ENCODE peak calls at places on chromosomes 7 and 10, in four cellular contexts. L, I, S and B are unnamed samples.

GRCh38 chr7:139133335-139134139 is 24.0 kb upstream of the ZC3HAV1 start:
- DNase-seq in S (peak; percentile 81), I (peak; percentile 71), L (peak; percentile 88), B (peak; percentile 82)

GRCh38 chr7:33632322-33632721 is 273.0 kb upstream of the BMPER start:
- DNase-seq in S (no peak), L (no peak), I (no peak), B (no peak)

GRCh38 chr10:113563306-113564088 is 10.6 kb downstream of the HABP2 start:
- DNase-seq in L (peak; percentile 67), S (peak; percentile 87), I (peak; percentile 58), B (peak; percentile 53)

GRCh38 chr7:50285259-50285658 is 19.3 kb upstream of the IKZF1 start:
- DNase-seq in I (no peak), L (no peak), S (no peak), B (no peak)

GRCh38 chr7:42624471-42624870 is 287.4 kb downstream of the C7orf25 start:
- DNase-seq in L (no peak), I (no peak), S (no peak), B (no peak)

GRCh38 chr10:396107-396506 is 260.9 kb downstream of the ZMYND11 start:
- DNase-seq in I (no peak), S (no peak), L (no peak), B (no peak)

GRCh38 chr10:89207181-89207800 is at the start of gene CH25H:
- DNase-seq in I (peak; percentile 67), S (peak; percentile 36), L (peak; percentile 49), B (peak; percentile 57)

GRCh38 chr10:8321990-8322389 is 267.5 kb downstream of the GATA3 start:
- DNase-seq in I (no peak), S (no peak), L (no peak), B (no peak)

GRCh38 chr10:29370612-29371092 is 81.8 kb downstream of the LYZL1 start:
- DNase-seq in S (no peak), I (no peak), L (no peak), B (no peak)

GRCh38 chr10:86403183-86403797 is 36.7 kb upstream of the GRID1 start:
- DNase-seq in I (no peak), S (no peak), L (no peak), B (no peak)

GRCh38 chr10:30639946-30640786 is 10.6 kb upstream of the LYZL2 start:
- DNase-seq in L (peak; percentile 20), I (no peak), S (peak; percentile 53), B (no peak)

GRCh38 chr7:73891178-73891885 is 30.4 kb downstream of the TMEM270 start:
- DNase-seq in S (no peak), L (no peak), I (no peak), B (no peak)

GRCh38 chr10:77636286-77636966 is 1.2 kb downstream of the KCNMA1 start:
- DNase-seq in L (no peak), I (no peak), S (no peak), B (no peak)

GRCh38 chr10:12750526-12751201 is 250.8 kb downstream of the CCDC3 start:
- DNase-seq in S (no peak), L (no peak), I (no peak), B (no peak)

GRCh38 chr7:145151651-145152050 is 315.8 kb upstream of the TPK1 start:
- DNase-seq in S (no peak), I (no peak), L (no peak), B (no peak)

GRCh38 chr10:111108441-111108840 is 31.6 kb downstream of the ADRA2A start:
- DNase-seq in L (no peak), S (no peak), I (no peak), B (no peak)

GRCh38 chr7:107502797-107503196 is 32.9 kb downstream of the GPR22 start:
- DNase-seq in I (no peak), L (no peak), S (no peak), B (no peak)

GRCh38 chr7:2635810-2636701 is 4.3 kb downstream of the TTYH3 start:
- DNase-seq in L (no peak), I (no peak), S (no peak), B (no peak)

GRCh38 chr7:159105066-159105780 is 39.4 kb downstream of the VIPR2 start:
- DNase-seq in S (no peak), L (no peak), I (no peak), B (no peak)

GRCh38 chr10:1381339-1381738 is 325.2 kb downstream of the WDR37 start:
- DNase-seq in I (no peak), S (no peak), L (peak; percentile 4), B (no peak)

GRCh38 chr10:11906714-11907113 is 83.6 kb downstream of the PROSER2 start:
- DNase-seq in I (no peak), L (no peak), S (no peak), B (no peak)

GRCh38 chr10:77899080-77899477 is 27.5 kb downstream of the DLG5 start:
- DNase-seq in I (no peak), S (no peak), L (no peak), B (no peak)

GRCh38 chr10:68202965-68203358 is 29.0 kb downstream of the ATOH7 start:
- DNase-seq in S (no peak), L (no peak), I (no peak), B (no peak)

GRCh38 chr10:79488303-79488702 is 24.0 kb upstream of the EIF5AL1 start:
- DNase-seq in I (peak; percentile 67), L (no peak), S (no peak), B (no peak)

GRCh38 chr7:7490003-7490402 is 45.7 kb downstream of the COL28A1 start:
- DNase-seq in L (no peak), S (no peak), I (no peak), B (no peak)

GRCh38 chr7:3691478-3692151 is 390.6 kb downstream of the SDK1 start:
- DNase-seq in L (no peak), S (no peak), I (no peak), B (no peak)

GRCh38 chr7:44046321-44047061 is 2.0 kb downstream of the DBNL start:
- DNase-seq in S (no peak), L (no peak), I (no peak), B (no peak)

GRCh38 chr7:25073451-25073850 is 51.6 kb downstream of the CYCS start:
- DNase-seq in S (no peak), I (no peak), L (no peak), B (no peak)

GRCh38 chr7:103524042-103524907 is 78.3 kb upstream of the SLC26A5 start:
- DNase-seq in I (no peak), S (peak; percentile 18), L (no peak), B (no peak)
- TF ChIP-seq CTCF in I (no peak), S (no peak), L (no peak), B (no peak)

DNA sequence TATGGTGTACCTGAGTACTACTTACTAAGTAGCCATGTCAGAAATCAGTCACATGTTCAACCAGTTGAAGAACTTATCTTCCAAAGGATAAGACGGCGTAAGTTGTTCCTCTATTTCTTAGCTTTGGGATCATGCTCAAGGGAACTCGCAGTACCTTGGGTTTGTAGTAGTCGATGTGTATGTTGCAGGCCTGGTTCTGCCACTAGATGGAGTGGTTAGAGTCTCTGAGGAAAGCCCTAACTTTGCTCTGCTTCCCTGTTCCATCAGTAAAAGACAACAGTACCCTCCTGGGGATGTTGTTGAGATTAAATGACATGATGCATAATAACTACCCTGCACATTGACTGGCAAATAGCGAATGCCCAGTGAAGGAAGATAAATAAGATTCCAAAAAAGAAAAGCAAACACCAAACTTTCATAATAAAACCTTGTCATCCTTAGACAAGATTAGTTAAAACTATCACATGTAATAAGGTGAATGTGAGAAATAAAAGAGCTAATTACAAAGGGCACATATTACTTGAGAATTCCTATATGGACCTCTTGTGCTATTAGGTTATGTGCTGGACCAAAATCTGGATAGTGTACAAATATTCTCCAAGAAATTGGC is 165.9 kb downstream of the ABCA13 start:
- DNase-seq in S (no peak), L (no peak), I (no peak), B (no peak)
- TF ChIP-seq CTCF in S (no peak), L (no peak), I (peak; percentile 10), B (no peak)

DNA sequence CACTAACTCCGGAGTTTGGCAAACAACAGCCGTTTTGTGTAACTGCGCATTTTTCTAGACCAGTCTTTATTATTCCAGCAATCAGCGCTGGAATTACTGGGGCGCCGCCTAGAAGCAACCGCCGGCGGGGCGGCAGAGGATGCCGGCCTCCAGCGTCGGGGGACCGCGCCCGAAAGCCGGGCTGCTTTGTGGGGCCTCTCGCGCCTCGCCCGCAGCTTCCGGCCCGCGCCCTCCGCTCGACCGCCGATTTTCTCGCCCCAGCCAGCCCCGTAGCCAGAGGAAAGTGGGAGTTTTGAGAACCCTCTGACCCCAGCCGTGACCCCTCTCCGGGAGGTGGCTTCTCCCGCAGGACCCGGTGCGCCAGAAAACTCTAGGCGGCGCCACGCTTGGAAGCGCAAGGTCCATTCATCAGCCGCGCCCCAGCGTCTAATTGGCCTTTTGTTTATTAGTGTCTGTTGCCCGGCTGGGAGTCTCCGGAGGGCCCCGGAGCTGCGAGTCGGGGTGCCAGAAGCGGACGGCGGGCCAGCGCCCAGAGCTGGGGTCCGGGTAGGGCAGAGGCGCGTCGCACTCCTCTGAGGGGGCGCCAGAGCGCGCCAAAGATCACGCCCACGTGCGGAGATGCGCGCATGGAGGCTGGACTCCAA is 10.7 kb downstream of the EMX2 start:
- DNase-seq in S (no peak), L (no peak), I (no peak), B (no peak)
- TF ChIP-seq CTCF in S (no peak), L (no peak), I (no peak), B (no peak)

GRCh38 chr10:17835688-17836087 is 26.5 kb downstream of the MRC1 start:
- DNase-seq in S (no peak), I (no peak), L (no peak), B (no peak)
- TF ChIP-seq CTCF in S (no peak), I (no peak), L (no peak), B (no peak)

DNA sequence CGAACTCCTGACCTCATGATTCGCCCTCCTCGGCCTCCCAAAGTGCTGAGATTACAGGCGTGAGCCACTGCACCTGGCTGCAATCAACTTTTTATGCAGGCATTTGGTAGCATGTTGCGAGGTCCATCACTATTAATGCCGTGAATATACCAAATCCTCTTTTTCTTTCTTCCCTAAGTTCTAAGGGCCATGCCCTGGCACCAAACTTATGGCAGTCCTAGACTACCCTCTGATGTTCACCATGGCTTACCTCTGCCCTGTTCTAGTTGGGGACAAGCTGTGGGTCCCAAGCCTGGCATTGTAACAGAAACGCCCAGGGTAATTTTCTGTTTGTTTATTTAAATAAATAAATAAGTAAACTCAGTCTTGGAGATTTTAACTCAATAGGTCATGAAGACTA is 13.3 kb downstream of the PRSS2 start:
- DNase-seq in L (no peak), I (no peak), S (no peak), B (no peak)
- TF ChIP-seq CTCF in L (no peak), I (no peak), S (no peak), B (no peak)

DNA sequence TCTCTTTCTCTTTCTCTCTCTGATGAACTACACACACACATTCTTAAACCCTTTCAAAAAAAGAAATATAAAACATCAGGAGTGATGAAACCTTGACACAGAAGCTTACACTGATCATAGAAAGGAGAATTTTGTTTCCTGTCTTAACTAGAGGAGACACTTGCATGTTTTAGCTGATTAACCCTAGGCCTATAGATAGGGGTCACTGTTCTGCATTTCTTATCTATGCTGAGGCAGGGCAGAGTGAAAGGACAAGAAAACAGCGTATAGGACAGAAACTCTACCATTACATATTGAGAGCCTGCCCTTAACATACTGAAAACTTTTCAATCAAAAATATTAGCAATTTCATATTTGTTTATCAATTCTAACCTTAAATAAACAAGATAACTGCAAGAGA is 680.6 kb upstream of the MBL2 start:
- DNase-seq in L (no peak), S (no peak), I (no peak), B (no peak)
- TF ChIP-seq CTCF in L (no peak), S (no peak), I (no peak), B (no peak)